ENCODE peak calls at places on chromosomes 7 and 10, in nine cellular contexts. One of them, this sample, is unnamed.

GRCh38 chr7:80053098-80053497 is 81.5 kb upstream of the GNAI1 start:
- DNase-seq in natural killer cell: no peak
- DNase-seq in psoas muscle: no peak
- DNase-seq in astrocyte: no peak
- DNase-seq in endothelial cell: no peak
- DNase-seq in GM06990: no peak
- DNase-seq in adrenal gland: peak
- DNase-seq in CD4-positive, alpha-beta T cell: no peak
- DNase-seq in HCT116: no peak
- DNase-seq in this sample: no peak

GRCh38 chr10:21526952-21527633 is 1.6 kb upstream of the SKIDA1 start:
- DNase-seq in HCT116: no peak
- DNase-seq in psoas muscle: peak
- DNase-seq in astrocyte: no peak
- DNase-seq in GM06990: peak
- DNase-seq in endothelial cell: peak
- DNase-seq in natural killer cell: peak
- DNase-seq in CD4-positive, alpha-beta T cell: peak
- DNase-seq in adrenal gland: peak
- DNase-seq in this sample: peak

GRCh38 chr7:66682350-66683093 is 53.8 kb downstream of the KCTD7 start:
- DNase-seq in psoas muscle: peak
- DNase-seq in GM06990: no peak
- DNase-seq in HCT116: no peak
- DNase-seq in adrenal gland: peak
- DNase-seq in natural killer cell: no peak
- DNase-seq in endothelial cell: peak
- DNase-seq in CD4-positive, alpha-beta T cell: no peak
- DNase-seq in astrocyte: peak
- DNase-seq in this sample: no peak

GRCh38 chr7:74078461-74078860 is 5.1 kb upstream of the LIMK1 start:
- DNase-seq in psoas muscle: no peak
- DNase-seq in natural killer cell: no peak
- DNase-seq in CD4-positive, alpha-beta T cell: no peak
- DNase-seq in adrenal gland: no peak
- DNase-seq in GM06990: no peak
- DNase-seq in endothelial cell: no peak
- DNase-seq in HCT116: no peak
- DNase-seq in astrocyte: no peak
- DNase-seq in this sample: no peak

GRCh38 chr10:73991846-73992245 is 6.1 kb upstream of the VCL start:
- DNase-seq in astrocyte: no peak
- DNase-seq in CD4-positive, alpha-beta T cell: peak
- DNase-seq in natural killer cell: peak
- DNase-seq in psoas muscle: peak
- DNase-seq in adrenal gland: no peak
- DNase-seq in GM06990: peak
- DNase-seq in endothelial cell: no peak
- DNase-seq in HCT116: no peak
- DNase-seq in this sample: no peak

GRCh38 chr7:2175514-2175913 is 57.2 kb downstream of the MAD1L1 start:
- DNase-seq in astrocyte: peak
- DNase-seq in CD4-positive, alpha-beta T cell: no peak
- DNase-seq in psoas muscle: no peak
- DNase-seq in endothelial cell: no peak
- DNase-seq in natural killer cell: no peak
- DNase-seq in GM06990: no peak
- DNase-seq in adrenal gland: peak
- DNase-seq in HCT116: no peak
- DNase-seq in this sample: peak

GRCh38 chr7:91291902-91292301 is 27.7 kb downstream of the FZD1 start:
- DNase-seq in GM06990: no peak
- DNase-seq in HCT116: no peak
- DNase-seq in astrocyte: no peak
- DNase-seq in CD4-positive, alpha-beta T cell: no peak
- DNase-seq in endothelial cell: no peak
- DNase-seq in psoas muscle: no peak
- DNase-seq in natural killer cell: no peak
- DNase-seq in adrenal gland: no peak
- DNase-seq in this sample: no peak

GRCh38 chr10:24503627-24504320 is 219.9 kb downstream of the ARHGAP21 start:
- DNase-seq in endothelial cell: peak
- DNase-seq in GM06990: no peak
- DNase-seq in natural killer cell: no peak
- DNase-seq in psoas muscle: no peak
- DNase-seq in astrocyte: peak
- DNase-seq in CD4-positive, alpha-beta T cell: no peak
- DNase-seq in adrenal gland: no peak
- DNase-seq in HCT116: peak
- DNase-seq in this sample: peak

GRCh38 chr7:158017226-158018060 is 570.2 kb downstream of the PTPRN2 start:
- DNase-seq in psoas muscle: no peak
- DNase-seq in GM06990: no peak
- DNase-seq in natural killer cell: no peak
- DNase-seq in endothelial cell: no peak
- DNase-seq in CD4-positive, alpha-beta T cell: peak
- DNase-seq in HCT116: no peak
- DNase-seq in adrenal gland: no peak
- DNase-seq in astrocyte: no peak
- DNase-seq in this sample: peak

GRCh38 chr10:100340948-100341847 is 5.8 kb upstream of the SCD start:
- DNase-seq in natural killer cell: no peak
- DNase-seq in GM06990: no peak
- DNase-seq in adrenal gland: peak
- DNase-seq in CD4-positive, alpha-beta T cell: no peak
- DNase-seq in astrocyte: no peak
- DNase-seq in HCT116: no peak
- DNase-seq in psoas muscle: peak
- DNase-seq in endothelial cell: no peak
- DNase-seq in this sample: no peak

GRCh38 chr10:58892039-58892665 is 284.3 kb upstream of the PHYHIPL start:
- DNase-seq in CD4-positive, alpha-beta T cell: no peak
- DNase-seq in adrenal gland: no peak
- DNase-seq in astrocyte: peak
- DNase-seq in natural killer cell: no peak
- DNase-seq in psoas muscle: no peak
- DNase-seq in endothelial cell: no peak
- DNase-seq in HCT116: no peak
- DNase-seq in GM06990: no peak
- DNase-seq in this sample: no peak

GRCh38 chr10:80000541-80000940 is 51.6 kb upstream of the SFTPD start:
- DNase-seq in astrocyte: no peak
- DNase-seq in natural killer cell: no peak
- DNase-seq in CD4-positive, alpha-beta T cell: no peak
- DNase-seq in GM06990: no peak
- DNase-seq in psoas muscle: no peak
- DNase-seq in adrenal gland: no peak
- DNase-seq in endothelial cell: no peak
- DNase-seq in HCT116: no peak
- DNase-seq in this sample: no peak

GRCh38 chr7:2126621-2127020 is 106.1 kb downstream of the MAD1L1 start:
- DNase-seq in GM06990: no peak
- DNase-seq in HCT116: no peak
- DNase-seq in psoas muscle: no peak
- DNase-seq in adrenal gland: no peak
- DNase-seq in astrocyte: no peak
- DNase-seq in endothelial cell: no peak
- DNase-seq in CD4-positive, alpha-beta T cell: no peak
- DNase-seq in natural killer cell: no peak
- DNase-seq in this sample: no peak

GRCh38 chr10:74145133-74145532 is 5.5 kb downstream of the AP3M1 start:
- DNase-seq in psoas muscle: no peak
- DNase-seq in HCT116: no peak
- DNase-seq in CD4-positive, alpha-beta T cell: no peak
- DNase-seq in astrocyte: peak
- DNase-seq in adrenal gland: no peak
- DNase-seq in natural killer cell: no peak
- DNase-seq in endothelial cell: no peak
- DNase-seq in GM06990: no peak
- DNase-seq in this sample: no peak

DNA sequence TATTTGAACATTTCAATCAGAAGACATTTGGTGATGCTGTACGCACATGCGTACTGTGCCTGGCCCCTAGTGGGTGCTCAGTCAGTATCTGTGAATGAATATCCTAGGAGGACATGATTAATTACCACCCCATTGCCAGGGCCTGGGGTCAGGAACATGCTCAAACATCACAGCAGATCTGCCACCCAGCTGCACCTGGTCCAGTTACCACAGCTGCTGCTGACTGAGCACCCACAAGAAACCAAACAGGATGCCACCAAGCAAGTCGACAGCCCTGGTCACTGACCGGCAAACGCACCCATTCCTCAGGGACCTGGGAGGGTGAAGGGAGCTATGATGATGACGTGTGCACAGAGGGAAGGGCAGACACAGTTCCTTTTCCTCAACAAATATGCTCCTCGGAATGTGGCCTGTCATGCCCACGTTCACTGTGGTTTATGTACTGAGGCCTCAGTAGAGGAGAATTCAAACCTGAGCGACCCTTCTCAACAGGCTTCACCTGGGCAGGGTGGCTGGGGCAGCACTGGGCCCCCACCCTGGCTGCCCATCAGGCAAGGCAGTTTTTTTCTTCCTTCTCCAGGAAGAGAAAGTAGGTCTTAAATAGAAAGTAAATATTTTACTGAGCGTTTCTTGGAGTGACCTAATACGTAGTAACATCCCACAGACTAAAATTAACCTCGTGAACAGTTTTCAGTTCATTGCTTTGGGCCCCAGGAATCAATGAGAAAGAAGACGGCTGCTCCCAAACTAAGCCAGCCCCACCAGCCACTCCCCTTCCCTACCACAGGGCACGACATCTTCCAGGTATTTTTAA is 13.4 kb downstream of the CTBP2 start:
- DNase-seq in astrocyte: peak
- DNase-seq in GM06990: peak
- DNase-seq in psoas muscle: no peak
- DNase-seq in adrenal gland: no peak
- DNase-seq in CD4-positive, alpha-beta T cell: no peak
- DNase-seq in natural killer cell: peak
- DNase-seq in HCT116: no peak
- DNase-seq in endothelial cell: no peak
- DNase-seq in this sample: no peak
- TF ChIP-seq CTCF in astrocyte: no peak
- TF ChIP-seq CTCF in GM06990: no peak
- TF ChIP-seq CTCF in psoas muscle: no peak
- TF ChIP-seq CTCF in adrenal gland: no peak
- TF ChIP-seq CTCF in CD4-positive, alpha-beta T cell: no peak
- TF ChIP-seq CTCF in natural killer cell: no peak
- TF ChIP-seq CTCF in HCT116: no peak
- TF ChIP-seq CTCF in endothelial cell: no peak
- TF ChIP-seq CTCF in this sample: no peak

DNA sequence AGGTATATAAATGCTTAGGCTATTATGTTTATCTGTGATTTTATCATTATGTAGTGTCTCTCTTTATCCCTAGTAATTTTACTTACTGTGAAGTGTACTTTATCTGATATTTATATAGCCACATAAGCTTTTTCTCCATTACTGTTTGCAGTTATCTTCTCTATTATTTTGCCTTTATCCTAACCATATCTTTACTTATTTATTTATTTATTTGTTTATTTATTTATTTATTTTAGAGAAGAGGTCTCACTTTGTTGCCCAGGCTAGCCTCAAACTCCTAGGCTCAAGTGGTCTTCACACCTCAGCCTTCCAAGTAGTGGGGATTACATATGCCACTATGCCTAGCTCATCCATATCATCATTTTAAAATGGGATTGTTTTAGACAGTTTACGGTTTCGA is 331.8 kb downstream of the C7orf25 start:
- DNase-seq in astrocyte: no peak
- DNase-seq in endothelial cell: no peak
- DNase-seq in GM06990: no peak
- DNase-seq in natural killer cell: no peak
- DNase-seq in psoas muscle: no peak
- DNase-seq in CD4-positive, alpha-beta T cell: no peak
- DNase-seq in adrenal gland: no peak
- DNase-seq in HCT116: no peak
- DNase-seq in this sample: no peak
- TF ChIP-seq CTCF in astrocyte: no peak
- TF ChIP-seq CTCF in endothelial cell: no peak
- TF ChIP-seq CTCF in GM06990: no peak
- TF ChIP-seq CTCF in natural killer cell: no peak
- TF ChIP-seq CTCF in psoas muscle: no peak
- TF ChIP-seq CTCF in CD4-positive, alpha-beta T cell: no peak
- TF ChIP-seq CTCF in adrenal gland: no peak
- TF ChIP-seq CTCF in HCT116: no peak
- TF ChIP-seq CTCF in this sample: no peak

DNA sequence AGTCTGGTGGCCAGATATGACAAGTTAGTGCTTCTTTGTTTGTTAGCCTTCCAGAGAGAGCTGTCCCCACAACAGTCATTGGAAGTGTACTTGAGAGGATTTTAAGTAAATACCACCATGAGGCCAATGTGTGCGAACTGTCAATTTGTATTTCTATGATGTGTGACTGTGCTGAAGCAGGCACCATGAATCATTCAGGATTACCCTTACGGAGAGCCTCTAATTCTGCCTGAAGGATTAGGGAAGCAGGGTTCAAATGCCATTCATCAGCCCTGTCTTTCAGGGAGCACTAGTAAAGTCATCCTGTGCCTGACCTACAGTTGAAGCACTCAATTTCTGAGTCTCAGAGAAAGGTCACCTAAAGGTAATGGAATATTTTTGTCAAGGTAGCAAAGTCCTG is 109.3 kb downstream of the GATA3 start:
- DNase-seq in HCT116: no peak
- DNase-seq in adrenal gland: no peak
- DNase-seq in endothelial cell: no peak
- DNase-seq in psoas muscle: no peak
- DNase-seq in GM06990: no peak
- DNase-seq in natural killer cell: no peak
- DNase-seq in CD4-positive, alpha-beta T cell: no peak
- DNase-seq in astrocyte: no peak
- DNase-seq in this sample: no peak
- TF ChIP-seq CTCF in HCT116: no peak
- TF ChIP-seq CTCF in adrenal gland: no peak
- TF ChIP-seq CTCF in endothelial cell: no peak
- TF ChIP-seq CTCF in psoas muscle: no peak
- TF ChIP-seq CTCF in GM06990: no peak
- TF ChIP-seq CTCF in natural killer cell: no peak
- TF ChIP-seq CTCF in CD4-positive, alpha-beta T cell: no peak
- TF ChIP-seq CTCF in astrocyte: no peak
- TF ChIP-seq CTCF in this sample: no peak

GRCh38 chr7:107982918-107983389 is 20.0 kb downstream of the LAMB1 start:
- DNase-seq in endothelial cell: no peak
- DNase-seq in HCT116: no peak
- DNase-seq in psoas muscle: no peak
- DNase-seq in adrenal gland: no peak
- DNase-seq in CD4-positive, alpha-beta T cell: no peak
- DNase-seq in GM06990: no peak
- DNase-seq in natural killer cell: no peak
- DNase-seq in astrocyte: peak
- DNase-seq in this sample: no peak
- TF ChIP-seq CTCF in endothelial cell: peak
- TF ChIP-seq CTCF in HCT116: peak
- TF ChIP-seq CTCF in psoas muscle: no peak
- TF ChIP-seq CTCF in adrenal gland: no peak
- TF ChIP-seq CTCF in CD4-positive, alpha-beta T cell: no peak
- TF ChIP-seq CTCF in GM06990: no peak
- TF ChIP-seq CTCF in natural killer cell: no peak
- TF ChIP-seq CTCF in astrocyte: peak
- TF ChIP-seq CTCF in this sample: no peak

This sample was measured in upper lobe of left lung.